ENCODE peak calls at places on chromosome 4, in nine cellular contexts. P, Y, D, R, Z, E, I, A and S are unnamed samples.
A peak's percentile ranks its signal among the peaks of the same experiment; 100 is the strongest.

GRCh38 chr4:38236003-38236402 is 275.8 kb downstream of the PTTG2 start:
- DNase-seq in P (no peak), Y (no peak), D (no peak), R (no peak), Z (no peak), E (no peak), I (no peak), A (no peak), S (no peak)

GRCh38 chr4:1983846-1984405 is 24.8 kb downstream of the NELFA start:
- DNase-seq in P (no peak), Y (no peak), D (no peak), R (no peak), Z (no peak), E (no peak), I (no peak), A (no peak), S (no peak)

GRCh38 chr4:91958651-91959050 is 345.1 kb upstream of the GRID2 start:
- DNase-seq in P (no peak), Y (no peak), D (no peak), R (no peak), Z (no peak), E (no peak), I (no peak), A (no peak), S (no peak)

GRCh38 chr4:973431-974397 is at the start of gene DGKQ:
- DNase-seq in P (peak; percentile 70), Y (peak; percentile 64), D (peak; percentile 43), R (peak; percentile 91), Z (peak; percentile 84), E (peak; percentile 82), I (peak; percentile 90), A (peak; percentile 77), S (peak; percentile 90)

GRCh38 chr4:152021788-152022438 is 261.1 kb upstream of the GATB start:
- DNase-seq in P (no peak), Y (no peak), D (no peak), R (no peak), Z (no peak), E (no peak), I (no peak), A (no peak), S (no peak)

GRCh38 chr4:73853246-73853704 is at the start of gene PF4V1:
- DNase-seq in P (no peak), Y (no peak), D (no peak), R (peak; percentile 22), Z (no peak), E (peak; percentile 13), I (peak; percentile 50), A (no peak), S (no peak)

GRCh38 chr4:139419388-139419914 is 34.5 kb upstream of the RAB33B start:
- DNase-seq in P (no peak), Y (no peak), D (peak; percentile 17), R (peak; percentile 38), Z (no peak), E (peak; percentile 99), I (no peak), A (peak; percentile 76), S (peak; percentile 31)

GRCh38 chr4:23946307-23946706 is 56.5 kb upstream of the PPARGC1A start:
- DNase-seq in P (no peak), Y (no peak), D (no peak), R (no peak), Z (no peak), E (no peak), I (no peak), A (no peak), S (no peak)

GRCh38 chr4:123649644-123650356 is 253.2 kb downstream of the SPRY1 start:
- DNase-seq in P (peak; percentile 17), Y (peak; percentile 23), D (no peak), R (peak; percentile 38), Z (no peak), E (no peak), I (peak; percentile 49), A (peak; percentile 50), S (no peak)

GRCh38 chr4:105991726-105992125 is 96.5 kb downstream of the NPNT start:
- DNase-seq in P (peak; percentile 13), Y (no peak), D (no peak), R (no peak), Z (no peak), E (peak; percentile 6), I (no peak), A (no peak), S (no peak)

GRCh38 chr4:145540235-145540634 is 58.6 kb downstream of the SMAD1 start:
- DNase-seq in P (no peak), Y (no peak), D (no peak), R (no peak), Z (no peak), E (peak; percentile 66), I (no peak), A (no peak), S (no peak)

GRCh38 chr4:113423631-113424030 is 337.9 kb downstream of the CAMK2D start:
- DNase-seq in P (no peak), Y (no peak), D (no peak), R (no peak), Z (no peak), E (no peak), I (no peak), A (no peak), S (no peak)

GRCh38 chr4:125316781-125317525 is 2.2 kb downstream of the FAT4 start:
- DNase-seq in P (peak; percentile 73), Y (peak; percentile 21), D (no peak), R (peak; percentile 14), Z (no peak), E (peak; percentile 47), I (peak; percentile 34), A (no peak), S (no peak)
- TF ChIP-seq CTCF in P (peak; percentile 60), Y (peak; percentile 25), D (no peak), R (peak; percentile 7), Z (no peak), E (peak; percentile 22), I (no peak), A (no peak), S (no peak)

GRCh38 chr4:169085015-169085414 is 75.0 kb upstream of the CBR4 start:
- DNase-seq in P (no peak), Y (no peak), D (no peak), R (no peak), Z (no peak), E (no peak), I (no peak), A (no peak), S (no peak)

GRCh38 chr4:169080970-169081369 is 70.9 kb upstream of the CBR4 start:
- DNase-seq in P (no peak), Y (no peak), D (no peak), R (no peak), Z (no peak), E (peak; percentile 83), I (no peak), A (no peak), S (no peak)

GRCh38 chr4:169079942-169080827 is 70.1 kb upstream of the CBR4 start:
- DNase-seq in P (no peak), Y (no peak), D (no peak), R (no peak), Z (no peak), E (peak; percentile 87), I (peak; percentile 55), A (peak; percentile 44), S (peak; percentile 78)
- H3K4me3 ChIP-seq in P (no peak overlapping the region), Y (no peak overlapping the region), D (peak overlapping the region; percentile 10), R (no peak overlapping the region), Z (peak overlapping the region; percentile 37), E (peak overlapping the region; percentile 0), I (peak overlapping the region; percentile 3), A (no peak overlapping the region), S (peak overlapping the region; percentile 24)

GRCh38 chr4:122576261-122577188 is 44.3 kb downstream of the IL21 start:
- DNase-seq in P (no peak), Y (peak; percentile 19), D (no peak), R (no peak), Z (no peak), E (peak; percentile 48), I (no peak), A (no peak), S (peak; percentile 54)
- TF ChIP-seq CTCF in P (peak; percentile 36), Y (peak; percentile 60), D (peak; percentile 14), R (peak; percentile 18), Z (peak; percentile 64), E (peak; percentile 33), I (no peak), A (no peak), S (peak; percentile 42)

DNA sequence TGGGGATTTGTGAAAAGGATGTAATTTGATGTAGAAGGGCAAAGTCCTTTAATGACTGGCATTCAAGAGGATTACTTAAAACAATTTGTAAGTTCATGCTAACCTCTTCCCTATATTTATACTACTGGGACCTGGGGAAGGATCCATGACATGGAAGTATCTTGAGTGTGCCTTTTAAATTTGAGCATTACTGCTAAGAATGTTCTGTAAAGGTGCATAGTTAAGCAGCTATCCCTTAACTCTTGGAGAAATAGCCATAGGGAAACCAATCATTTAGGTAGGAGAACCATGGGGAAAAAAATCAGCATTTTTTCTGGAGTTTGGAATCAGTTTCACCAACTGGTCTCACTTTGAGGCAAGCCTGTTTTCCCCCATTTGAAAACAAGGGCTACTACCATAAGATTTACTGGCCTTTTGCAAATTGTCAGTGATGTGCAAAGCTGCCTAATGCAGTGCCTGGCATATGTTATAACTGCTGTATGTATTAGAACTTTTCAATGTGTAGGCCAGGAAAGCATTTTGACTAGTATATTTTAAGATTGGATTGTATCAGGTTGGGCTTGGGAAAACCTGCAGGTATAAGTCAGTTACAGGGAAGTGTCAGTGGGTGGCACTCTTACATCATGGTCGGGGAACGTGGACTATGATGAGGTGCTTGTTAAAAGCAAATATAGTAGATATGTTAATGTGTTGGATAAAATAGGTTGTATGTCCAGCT is 72.1 kb downstream of the PRSS12 start:
- DNase-seq in P (peak; percentile 71), Y (peak; percentile 18), D (no peak), R (peak; percentile 69), Z (no peak), E (peak; percentile 72), I (peak; percentile 55), A (peak; percentile 47), S (peak; percentile 74)
- H3K4me3 ChIP-seq in P (no peak overlapping the region), Y (peak overlapping the region; percentile 76), D (no peak overlapping the region), R (no peak overlapping the region), Z (no peak overlapping the region), E (peak overlapping the region; percentile 99), I (peak overlapping the region; percentile 76), A (no peak overlapping the region), S (peak overlapping the region; percentile 64)

GRCh38 chr4:14749910-14750309 is 252.4 kb upstream of the CPEB2 start:
- DNase-seq in P (peak; percentile 76), Y (no peak), D (no peak), R (peak; percentile 28), Z (no peak), E (no peak), I (peak; percentile 60), A (no peak), S (peak; percentile 70)
- TF ChIP-seq CTCF in P (peak; percentile 91), Y (no peak), D (no peak), R (peak; percentile 35), Z (no peak), E (no peak), I (no peak), A (no peak), S (peak; percentile 57)

DNA sequence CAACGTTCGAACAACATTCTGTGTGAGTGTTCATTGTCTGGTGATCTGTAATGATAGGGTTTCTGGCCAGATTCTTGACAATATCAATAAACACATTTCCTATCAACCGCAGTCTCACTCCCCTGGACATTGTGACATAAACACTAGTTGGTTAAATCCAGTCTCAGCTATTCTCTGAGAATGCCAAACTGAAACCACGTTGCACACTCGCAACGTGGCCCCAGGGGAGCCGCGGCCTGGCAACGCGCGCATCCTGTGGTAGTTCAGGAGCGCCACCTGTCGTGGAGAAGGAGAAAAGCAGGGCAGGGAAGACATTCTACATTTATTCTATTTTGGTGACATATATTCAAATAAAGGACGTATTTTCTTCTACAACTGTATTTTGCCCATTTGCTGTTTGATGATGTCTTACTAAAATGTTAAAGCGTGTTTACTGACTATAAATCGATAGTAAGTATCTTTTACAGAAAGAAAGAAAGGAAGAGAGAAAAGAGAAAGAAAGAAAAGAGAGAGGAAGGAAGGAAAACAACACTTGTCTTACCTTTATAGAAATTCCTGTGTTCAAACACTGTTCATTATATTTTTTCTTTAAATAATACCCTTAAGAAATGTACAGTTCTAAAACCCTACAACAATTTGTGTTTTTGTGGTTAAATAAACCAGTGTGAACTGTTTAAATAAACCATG is 738.3 kb upstream of the FRG1 start:
- DNase-seq in P (peak; percentile 28), Y (peak; percentile 36), D (peak; percentile 6), R (peak; percentile 24), Z (no peak), E (no peak), I (peak; percentile 64), A (peak; percentile 38), S (peak; percentile 1)
- H3K4me3 ChIP-seq in P (no peak overlapping the region), Y (no peak overlapping the region), D (peak overlapping the region; percentile 53), R (no peak overlapping the region), Z (no peak overlapping the region), E (no peak overlapping the region), I (peak overlapping the region; percentile 25), A (no peak overlapping the region), S (no peak overlapping the region)